ENCODE peak calls at places on chromosomes 11 and 22, in ten cellular contexts. One of them, this sample, is unnamed.

GRCh38 chr11:42058794-42059193 is 599.3 kb upstream of the LRRC4C start:
- DNase-seq in kidney epithelial cell: no peak
- DNase-seq in endothelial cell: no peak
- DNase-seq in pancreas: no peak
- DNase-seq in tibial nerve: no peak
- DNase-seq in natural killer cell: no peak
- DNase-seq in cardiac fibroblast: no peak
- DNase-seq in bronchial epithelial cell: no peak
- DNase-seq in fibroblast of pulmonary artery: no peak
- DNase-seq in esophagus squamous epithelium: no peak
- DNase-seq in this sample: no peak

GRCh38 chr11:134037093-134037908 is 31.6 kb upstream of the JAM3 start:
- DNase-seq in kidney epithelial cell: no peak
- DNase-seq in endothelial cell: peak
- DNase-seq in pancreas: peak
- DNase-seq in tibial nerve: peak
- DNase-seq in natural killer cell: peak
- DNase-seq in cardiac fibroblast: peak
- DNase-seq in bronchial epithelial cell: no peak
- DNase-seq in fibroblast of pulmonary artery: peak
- DNase-seq in esophagus squamous epithelium: no peak
- DNase-seq in this sample: peak

GRCh38 chr22:31977141-31977781 is 32.9 kb downstream of the YWHAH start:
- DNase-seq in kidney epithelial cell: no peak
- DNase-seq in endothelial cell: peak
- DNase-seq in pancreas: peak
- DNase-seq in tibial nerve: peak
- DNase-seq in natural killer cell: peak
- DNase-seq in cardiac fibroblast: peak
- DNase-seq in bronchial epithelial cell: peak
- DNase-seq in fibroblast of pulmonary artery: peak
- DNase-seq in esophagus squamous epithelium: no peak
- DNase-seq in this sample: peak

GRCh38 chr22:28381427-28382167 is 298.0 kb downstream of the TTC28 start:
- DNase-seq in kidney epithelial cell: no peak
- DNase-seq in endothelial cell: no peak
- DNase-seq in pancreas: no peak
- DNase-seq in tibial nerve: no peak
- DNase-seq in natural killer cell: no peak
- DNase-seq in cardiac fibroblast: peak
- DNase-seq in bronchial epithelial cell: no peak
- DNase-seq in fibroblast of pulmonary artery: no peak
- DNase-seq in esophagus squamous epithelium: no peak
- DNase-seq in this sample: no peak

GRCh38 chr11:1604711-1605110 is 3.6 kb downstream of the KRTAP5-3 start:
- DNase-seq in kidney epithelial cell: no peak
- DNase-seq in endothelial cell: no peak
- DNase-seq in pancreas: no peak
- DNase-seq in tibial nerve: no peak
- DNase-seq in natural killer cell: no peak
- DNase-seq in cardiac fibroblast: no peak
- DNase-seq in bronchial epithelial cell: no peak
- DNase-seq in fibroblast of pulmonary artery: no peak
- DNase-seq in esophagus squamous epithelium: no peak
- DNase-seq in this sample: no peak

GRCh38 chr11:112355726-112356125 is 95.1 kb upstream of the PLET1 start:
- DNase-seq in kidney epithelial cell: no peak
- DNase-seq in endothelial cell: peak
- DNase-seq in pancreas: no peak
- DNase-seq in tibial nerve: no peak
- DNase-seq in natural killer cell: no peak
- DNase-seq in cardiac fibroblast: peak
- DNase-seq in bronchial epithelial cell: peak
- DNase-seq in fibroblast of pulmonary artery: peak
- DNase-seq in esophagus squamous epithelium: no peak
- DNase-seq in this sample: no peak

GRCh38 chr22:23376256-23376655 is 195.9 kb downstream of the BCR start:
- DNase-seq in kidney epithelial cell: no peak
- DNase-seq in endothelial cell: peak
- DNase-seq in pancreas: no peak
- DNase-seq in tibial nerve: no peak
- DNase-seq in natural killer cell: no peak
- DNase-seq in cardiac fibroblast: no peak
- DNase-seq in bronchial epithelial cell: peak
- DNase-seq in fibroblast of pulmonary artery: peak
- DNase-seq in esophagus squamous epithelium: no peak
- DNase-seq in this sample: no peak

GRCh38 chr11:67372232-67372992 is 986 bp downstream of the CLCF1 start:
- DNase-seq in kidney epithelial cell: no peak
- DNase-seq in endothelial cell: no peak
- DNase-seq in pancreas: no peak
- DNase-seq in tibial nerve: no peak
- DNase-seq in natural killer cell: no peak
- DNase-seq in cardiac fibroblast: no peak
- DNase-seq in bronchial epithelial cell: no peak
- DNase-seq in fibroblast of pulmonary artery: no peak
- DNase-seq in esophagus squamous epithelium: no peak
- DNase-seq in this sample: no peak

GRCh38 chr11:77596626-77597025 is 6.9 kb downstream of the AQP11 start:
- DNase-seq in kidney epithelial cell: no peak
- DNase-seq in endothelial cell: no peak
- DNase-seq in pancreas: no peak
- DNase-seq in tibial nerve: no peak
- DNase-seq in natural killer cell: no peak
- DNase-seq in cardiac fibroblast: peak
- DNase-seq in bronchial epithelial cell: peak
- DNase-seq in fibroblast of pulmonary artery: peak
- DNase-seq in esophagus squamous epithelium: no peak
- DNase-seq in this sample: no peak

GRCh38 chr11:117144477-117145392 is 648 bp downstream of the PAFAH1B2 start:
- DNase-seq in kidney epithelial cell: no peak
- DNase-seq in endothelial cell: peak
- DNase-seq in pancreas: peak
- DNase-seq in tibial nerve: peak
- DNase-seq in natural killer cell: peak
- DNase-seq in cardiac fibroblast: peak
- DNase-seq in bronchial epithelial cell: peak
- DNase-seq in fibroblast of pulmonary artery: peak
- DNase-seq in esophagus squamous epithelium: peak
- DNase-seq in this sample: no peak

GRCh38 chr11:67213251-67213650 is 53.0 kb upstream of the GRK2 start:
- DNase-seq in kidney epithelial cell: no peak
- DNase-seq in endothelial cell: no peak
- DNase-seq in pancreas: no peak
- DNase-seq in tibial nerve: no peak
- DNase-seq in natural killer cell: no peak
- DNase-seq in cardiac fibroblast: no peak
- DNase-seq in bronchial epithelial cell: no peak
- DNase-seq in fibroblast of pulmonary artery: no peak
- DNase-seq in esophagus squamous epithelium: no peak
- DNase-seq in this sample: no peak

GRCh38 chr22:49437356-49437755 is 390.3 kb downstream of the BRD1 start:
- DNase-seq in kidney epithelial cell: no peak
- DNase-seq in endothelial cell: no peak
- DNase-seq in pancreas: no peak
- DNase-seq in tibial nerve: no peak
- DNase-seq in natural killer cell: no peak
- DNase-seq in cardiac fibroblast: no peak
- DNase-seq in bronchial epithelial cell: no peak
- DNase-seq in fibroblast of pulmonary artery: no peak
- DNase-seq in esophagus squamous epithelium: no peak
- DNase-seq in this sample: no peak

GRCh38 chr22:43446881-43447280 is 35.1 kb downstream of the MPPED1 start:
- DNase-seq in kidney epithelial cell: no peak
- DNase-seq in endothelial cell: no peak
- DNase-seq in pancreas: no peak
- DNase-seq in tibial nerve: no peak
- DNase-seq in natural killer cell: no peak
- DNase-seq in cardiac fibroblast: no peak
- DNase-seq in bronchial epithelial cell: peak
- DNase-seq in fibroblast of pulmonary artery: no peak
- DNase-seq in esophagus squamous epithelium: no peak
- DNase-seq in this sample: no peak
- TF ChIP-seq CTCF in kidney epithelial cell: no peak
- TF ChIP-seq CTCF in endothelial cell: no peak
- TF ChIP-seq CTCF in pancreas: no peak
- TF ChIP-seq CTCF in tibial nerve: no peak
- TF ChIP-seq CTCF in natural killer cell: no peak
- TF ChIP-seq CTCF in cardiac fibroblast: no peak
- TF ChIP-seq CTCF in bronchial epithelial cell: no peak
- TF ChIP-seq CTCF in fibroblast of pulmonary artery: no peak
- TF ChIP-seq CTCF in esophagus squamous epithelium: no peak
- TF ChIP-seq CTCF in this sample: no peak

GRCh38 chr11:129696309-129696989 is 119.2 kb upstream of the TMEM45B start:
- DNase-seq in kidney epithelial cell: no peak
- DNase-seq in endothelial cell: no peak
- DNase-seq in pancreas: no peak
- DNase-seq in tibial nerve: no peak
- DNase-seq in natural killer cell: no peak
- DNase-seq in cardiac fibroblast: no peak
- DNase-seq in bronchial epithelial cell: no peak
- DNase-seq in fibroblast of pulmonary artery: no peak
- DNase-seq in esophagus squamous epithelium: no peak
- DNase-seq in this sample: no peak
- TF ChIP-seq CTCF in kidney epithelial cell: no peak
- TF ChIP-seq CTCF in endothelial cell: no peak
- TF ChIP-seq CTCF in pancreas: no peak
- TF ChIP-seq CTCF in tibial nerve: no peak
- TF ChIP-seq CTCF in natural killer cell: no peak
- TF ChIP-seq CTCF in cardiac fibroblast: no peak
- TF ChIP-seq CTCF in bronchial epithelial cell: no peak
- TF ChIP-seq CTCF in fibroblast of pulmonary artery: no peak
- TF ChIP-seq CTCF in esophagus squamous epithelium: no peak
- TF ChIP-seq CTCF in this sample: no peak

DNA sequence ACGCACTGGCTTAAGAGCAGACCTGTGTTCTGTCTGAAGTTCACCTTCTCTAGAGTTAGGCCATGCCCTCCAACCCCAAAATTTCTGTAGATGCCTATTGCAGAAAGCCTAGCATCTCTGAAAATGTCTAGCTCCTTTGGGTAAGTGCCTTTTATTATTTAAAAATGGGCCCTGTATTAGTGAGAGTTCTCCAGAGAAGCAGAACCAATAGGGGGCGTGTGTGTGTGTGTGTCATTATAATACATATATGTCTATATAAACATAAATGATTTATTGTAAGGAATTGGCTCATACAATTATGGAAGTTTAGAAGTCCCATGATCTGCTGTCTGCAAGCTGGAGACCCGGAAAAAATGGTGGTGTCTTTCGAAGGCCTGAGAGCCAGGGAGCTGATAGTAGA is 144.7 kb downstream of the TTC17 start:
- DNase-seq in kidney epithelial cell: no peak
- DNase-seq in endothelial cell: no peak
- DNase-seq in pancreas: no peak
- DNase-seq in tibial nerve: no peak
- DNase-seq in natural killer cell: no peak
- DNase-seq in cardiac fibroblast: no peak
- DNase-seq in bronchial epithelial cell: peak
- DNase-seq in fibroblast of pulmonary artery: peak
- DNase-seq in esophagus squamous epithelium: no peak
- DNase-seq in this sample: no peak
- TF ChIP-seq CTCF in kidney epithelial cell: no peak
- TF ChIP-seq CTCF in endothelial cell: no peak
- TF ChIP-seq CTCF in pancreas: no peak
- TF ChIP-seq CTCF in tibial nerve: no peak
- TF ChIP-seq CTCF in natural killer cell: no peak
- TF ChIP-seq CTCF in cardiac fibroblast: peak
- TF ChIP-seq CTCF in bronchial epithelial cell: no peak
- TF ChIP-seq CTCF in fibroblast of pulmonary artery: peak
- TF ChIP-seq CTCF in esophagus squamous epithelium: no peak
- TF ChIP-seq CTCF in this sample: no peak

GRCh38 chr22:24421428-24421931 is 5.9 kb upstream of the ADORA2A start:
- DNase-seq in kidney epithelial cell: no peak
- DNase-seq in endothelial cell: no peak
- DNase-seq in pancreas: no peak
- DNase-seq in tibial nerve: no peak
- DNase-seq in natural killer cell: no peak
- DNase-seq in cardiac fibroblast: no peak
- DNase-seq in bronchial epithelial cell: no peak
- DNase-seq in fibroblast of pulmonary artery: no peak
- DNase-seq in esophagus squamous epithelium: no peak
- DNase-seq in this sample: no peak
- TF ChIP-seq CTCF in kidney epithelial cell: peak
- TF ChIP-seq CTCF in endothelial cell: peak
- TF ChIP-seq CTCF in pancreas: no peak
- TF ChIP-seq CTCF in tibial nerve: no peak
- TF ChIP-seq CTCF in natural killer cell: no peak
- TF ChIP-seq CTCF in cardiac fibroblast: no peak
- TF ChIP-seq CTCF in bronchial epithelial cell: peak
- TF ChIP-seq CTCF in fibroblast of pulmonary artery: no peak
- TF ChIP-seq CTCF in esophagus squamous epithelium: no peak
- TF ChIP-seq CTCF in this sample: no peak

GRCh38 chr11:12088531-12088930 is 21.9 kb upstream of the MICAL2 start:
- DNase-seq in kidney epithelial cell: no peak
- DNase-seq in endothelial cell: no peak
- DNase-seq in pancreas: no peak
- DNase-seq in tibial nerve: no peak
- DNase-seq in natural killer cell: no peak
- DNase-seq in cardiac fibroblast: no peak
- DNase-seq in bronchial epithelial cell: no peak
- DNase-seq in fibroblast of pulmonary artery: no peak
- DNase-seq in esophagus squamous epithelium: no peak
- DNase-seq in this sample: no peak

GRCh38 chr11:12088047-12088481 is 22.3 kb upstream of the MICAL2 start:
- DNase-seq in kidney epithelial cell: no peak
- DNase-seq in endothelial cell: no peak
- DNase-seq in pancreas: no peak
- DNase-seq in tibial nerve: no peak
- DNase-seq in natural killer cell: peak
- DNase-seq in cardiac fibroblast: peak
- DNase-seq in bronchial epithelial cell: peak
- DNase-seq in fibroblast of pulmonary artery: peak
- DNase-seq in esophagus squamous epithelium: no peak
- DNase-seq in this sample: no peak

GRCh38 chr11:12086271-12087074 is 23.9 kb upstream of the MICAL2 start:
- DNase-seq in kidney epithelial cell: peak
- DNase-seq in endothelial cell: no peak
- DNase-seq in pancreas: no peak
- DNase-seq in tibial nerve: no peak
- DNase-seq in natural killer cell: no peak
- DNase-seq in cardiac fibroblast: peak
- DNase-seq in bronchial epithelial cell: peak
- DNase-seq in fibroblast of pulmonary artery: peak
- DNase-seq in esophagus squamous epithelium: no peak
- DNase-seq in this sample: no peak

GRCh38 chr11:12085371-12086251 is 24.8 kb upstream of the MICAL2 start:
- DNase-seq in kidney epithelial cell: no peak
- DNase-seq in endothelial cell: no peak
- DNase-seq in pancreas: no peak
- DNase-seq in tibial nerve: no peak
- DNase-seq in natural killer cell: no peak
- DNase-seq in cardiac fibroblast: peak
- DNase-seq in bronchial epithelial cell: no peak
- DNase-seq in fibroblast of pulmonary artery: no peak
- DNase-seq in esophagus squamous epithelium: no peak
- DNase-seq in this sample: no peak

GRCh38 chr11:12087075-12087775 is 23.2 kb upstream of the MICAL2 start:
- DNase-seq in kidney epithelial cell: no peak
- DNase-seq in endothelial cell: no peak
- DNase-seq in pancreas: no peak
- DNase-seq in tibial nerve: no peak
- DNase-seq in natural killer cell: peak
- DNase-seq in cardiac fibroblast: peak
- DNase-seq in bronchial epithelial cell: peak
- DNase-seq in fibroblast of pulmonary artery: peak
- DNase-seq in esophagus squamous epithelium: no peak
- DNase-seq in this sample: no peak
- TF ChIP-seq CTCF in kidney epithelial cell: no peak
- TF ChIP-seq CTCF in endothelial cell: no peak
- TF ChIP-seq CTCF in pancreas: no peak
- TF ChIP-seq CTCF in tibial nerve: no peak
- TF ChIP-seq CTCF in natural killer cell: no peak
- TF ChIP-seq CTCF in cardiac fibroblast: peak
- TF ChIP-seq CTCF in bronchial epithelial cell: peak
- TF ChIP-seq CTCF in fibroblast of pulmonary artery: peak
- TF ChIP-seq CTCF in esophagus squamous epithelium: no peak
- TF ChIP-seq CTCF in this sample: no peak